ENCODE peak calls at places on chromosomes 5 and 9, in six cellular contexts. One of them, this sample, is unnamed. For H3K4me1, the result is how much of the 10 kb centered on the place peaks cover.

GRCh38 chr5:24065786-24066185 is 558.4 kb downstream of the PRDM9 start:
- DNase-seq in HAP-1: no peak
- DNase-seq in mucosa of descending colon: no peak
- DNase-seq in HCT116: no peak
- DNase-seq in small intestine: no peak
- DNase-seq in heart left ventricle: no peak
- DNase-seq in this sample: no peak

GRCh38 chr5:95102080-95102479 is 182.8 kb downstream of the MCTP1 start:
- DNase-seq in HAP-1: no peak
- DNase-seq in mucosa of descending colon: no peak
- DNase-seq in HCT116: no peak
- DNase-seq in small intestine: no peak
- DNase-seq in heart left ventricle: no peak
- DNase-seq in this sample: no peak

GRCh38 chr5:20601678-20602100 is 613.7 kb upstream of the CDH18 start:
- DNase-seq in HAP-1: peak
- DNase-seq in mucosa of descending colon: no peak
- DNase-seq in HCT116: no peak
- DNase-seq in small intestine: no peak
- DNase-seq in heart left ventricle: no peak
- DNase-seq in this sample: no peak

GRCh38 chr9:77848897-77849296 is 182.7 kb downstream of the GNAQ start:
- DNase-seq in HAP-1: no peak
- DNase-seq in mucosa of descending colon: peak
- DNase-seq in HCT116: no peak
- DNase-seq in small intestine: no peak
- DNase-seq in heart left ventricle: peak
- DNase-seq in this sample: no peak

GRCh38 chr5:83715316-83716060 is 5.2 kb downstream of the HAPLN1 start:
- DNase-seq in HAP-1: no peak
- DNase-seq in mucosa of descending colon: no peak
- DNase-seq in HCT116: no peak
- DNase-seq in small intestine: no peak
- DNase-seq in heart left ventricle: no peak
- DNase-seq in this sample: no peak

GRCh38 chr9:130073373-130073772 is 19.7 kb downstream of the GPR107 start:
- DNase-seq in HAP-1: no peak
- DNase-seq in mucosa of descending colon: no peak
- DNase-seq in HCT116: no peak
- DNase-seq in small intestine: no peak
- DNase-seq in heart left ventricle: peak
- DNase-seq in this sample: peak

GRCh38 chr9:37002413-37003217 is 31.5 kb downstream of the PAX5 start:
- DNase-seq in HAP-1: no peak
- DNase-seq in mucosa of descending colon: no peak
- DNase-seq in HCT116: no peak
- DNase-seq in small intestine: no peak
- DNase-seq in heart left ventricle: no peak
- DNase-seq in this sample: no peak

GRCh38 chr5:90911169-90911568 is 352.6 kb downstream of the ADGRV1 start:
- DNase-seq in HAP-1: no peak
- DNase-seq in mucosa of descending colon: no peak
- DNase-seq in HCT116: no peak
- DNase-seq in small intestine: no peak
- DNase-seq in heart left ventricle: no peak
- DNase-seq in this sample: no peak

GRCh38 chr9:16191691-16192402 is 639.0 kb downstream of the CCDC171 start:
- DNase-seq in HAP-1: peak
- DNase-seq in mucosa of descending colon: peak
- DNase-seq in HCT116: peak
- DNase-seq in small intestine: peak
- DNase-seq in heart left ventricle: peak
- DNase-seq in this sample: peak

GRCh38 chr9:24257726-24258125 is 288.0 kb downstream of the IZUMO3 start:
- DNase-seq in HAP-1: no peak
- DNase-seq in mucosa of descending colon: no peak
- DNase-seq in HCT116: no peak
- DNase-seq in small intestine: no peak
- DNase-seq in heart left ventricle: no peak
- DNase-seq in this sample: no peak

GRCh38 chr5:171692106-171692505 is 93.5 kb upstream of the SMIM23 start:
- DNase-seq in HAP-1: no peak
- DNase-seq in mucosa of descending colon: no peak
- DNase-seq in HCT116: no peak
- DNase-seq in small intestine: no peak
- DNase-seq in heart left ventricle: no peak
- DNase-seq in this sample: no peak

GRCh38 chr5:167639213-167639612 is 652.2 kb upstream of the WWC1 start:
- DNase-seq in HAP-1: no peak
- DNase-seq in mucosa of descending colon: no peak
- DNase-seq in HCT116: no peak
- DNase-seq in small intestine: no peak
- DNase-seq in heart left ventricle: no peak
- DNase-seq in this sample: peak

GRCh38 chr5:9381464-9381863 is 164.4 kb downstream of the SEMA5A start:
- DNase-seq in HAP-1: no peak
- DNase-seq in mucosa of descending colon: no peak
- DNase-seq in HCT116: no peak
- DNase-seq in small intestine: no peak
- DNase-seq in heart left ventricle: no peak
- DNase-seq in this sample: no peak

GRCh38 chr5:88872971-88873370 is 10.0 kb downstream of the MEF2C start:
- DNase-seq in HAP-1: no peak
- DNase-seq in mucosa of descending colon: no peak
- DNase-seq in HCT116: no peak
- DNase-seq in small intestine: no peak
- DNase-seq in heart left ventricle: no peak
- DNase-seq in this sample: no peak

GRCh38 chr5:109192543-109193281 is 217.1 kb downstream of the PJA2 start:
- DNase-seq in HAP-1: no peak
- DNase-seq in mucosa of descending colon: peak
- DNase-seq in HCT116: no peak
- DNase-seq in small intestine: peak
- DNase-seq in heart left ventricle: no peak
- DNase-seq in this sample: no peak

GRCh38 chr5:51028394-51028793 is 354.9 kb upstream of the ISL1 start:
- DNase-seq in HAP-1: no peak
- DNase-seq in mucosa of descending colon: no peak
- DNase-seq in HCT116: no peak
- DNase-seq in small intestine: no peak
- DNase-seq in heart left ventricle: no peak
- DNase-seq in this sample: no peak

GRCh38 chr5:116402235-116402634 is 172.4 kb downstream of the SEMA6A start:
- DNase-seq in HAP-1: peak
- DNase-seq in mucosa of descending colon: no peak
- DNase-seq in HCT116: no peak
- DNase-seq in small intestine: no peak
- DNase-seq in heart left ventricle: no peak
- DNase-seq in this sample: no peak

GRCh38 chr5:56202483-56202882 is 30.6 kb downstream of the ANKRD55 start:
- DNase-seq in HAP-1: no peak
- DNase-seq in mucosa of descending colon: no peak
- DNase-seq in HCT116: no peak
- DNase-seq in small intestine: no peak
- DNase-seq in heart left ventricle: no peak
- DNase-seq in this sample: peak

GRCh38 chr5:84383816-84384603 is 670 bp downstream of the EDIL3 start:
- DNase-seq in HAP-1: peak
- DNase-seq in mucosa of descending colon: peak
- DNase-seq in HCT116: no peak
- DNase-seq in small intestine: no peak
- DNase-seq in heart left ventricle: peak
- DNase-seq in this sample: peak

GRCh38 chr9:136922540-136922939 is 22.0 kb downstream of the FBXW5 start:
- DNase-seq in HAP-1: no peak
- DNase-seq in mucosa of descending colon: no peak
- DNase-seq in HCT116: no peak
- DNase-seq in small intestine: no peak
- DNase-seq in heart left ventricle: no peak
- DNase-seq in this sample: no peak

GRCh38 chr5:34007116-34007674 is 655 bp downstream of the AMACR start:
- DNase-seq in HAP-1: peak
- DNase-seq in mucosa of descending colon: no peak
- DNase-seq in HCT116: no peak
- DNase-seq in small intestine: peak
- DNase-seq in heart left ventricle: no peak
- DNase-seq in this sample: peak

GRCh38 chr9:21454149-21454548 is 13.9 kb downstream of the IFNA1 start:
- DNase-seq in HAP-1: no peak
- DNase-seq in mucosa of descending colon: no peak
- DNase-seq in HCT116: no peak
- DNase-seq in small intestine: peak
- DNase-seq in heart left ventricle: no peak
- DNase-seq in this sample: no peak

GRCh38 chr9:86344818-86345217 is 9.4 kb downstream of the TUT7 start:
- DNase-seq in HAP-1: no peak
- DNase-seq in mucosa of descending colon: no peak
- DNase-seq in HCT116: no peak
- DNase-seq in small intestine: no peak
- DNase-seq in heart left ventricle: no peak
- DNase-seq in this sample: no peak

DNA sequence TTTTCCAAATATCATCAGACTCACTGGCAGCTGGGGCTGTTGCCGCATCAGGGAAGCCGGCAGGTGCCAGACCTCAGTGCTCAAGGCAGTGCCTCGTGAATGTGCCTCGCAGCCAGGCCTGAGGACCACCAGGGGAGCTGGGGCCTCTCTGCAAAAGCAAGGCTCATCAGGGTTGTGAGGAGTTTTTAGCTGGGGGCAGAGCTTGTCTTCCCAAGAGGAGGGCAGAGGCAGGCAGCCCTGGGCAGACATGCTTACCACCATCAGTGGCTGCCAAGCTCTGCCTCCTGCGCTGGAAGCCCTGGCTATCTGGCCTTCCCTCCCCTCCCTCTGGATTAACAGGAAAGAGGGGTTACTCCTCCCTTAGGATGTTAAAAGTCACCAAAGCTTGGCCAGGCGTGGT is 8.8 kb upstream of the TBC1D9B start:
- DNase-seq in HAP-1: no peak
- DNase-seq in mucosa of descending colon: no peak
- DNase-seq in HCT116: no peak
- DNase-seq in small intestine: no peak
- DNase-seq in heart left ventricle: no peak
- DNase-seq in this sample: no peak
- H3K4me1 ChIP-seq in HAP-1: under half
- H3K4me1 ChIP-seq in mucosa of descending colon: under half
- H3K4me1 ChIP-seq in HCT116: under half
- H3K4me1 ChIP-seq in small intestine: under half
- H3K4me1 ChIP-seq in heart left ventricle: under half
- H3K4me1 ChIP-seq in this sample: under half

GRCh38 chr9:38063363-38063707 is 5.7 kb downstream of the SHB start:
- DNase-seq in HAP-1: no peak
- DNase-seq in mucosa of descending colon: no peak
- DNase-seq in HCT116: no peak
- DNase-seq in small intestine: no peak
- DNase-seq in heart left ventricle: no peak
- DNase-seq in this sample: no peak
- H3K4me1 ChIP-seq in HAP-1: under half
- H3K4me1 ChIP-seq in mucosa of descending colon: under half
- H3K4me1 ChIP-seq in HCT116: under half
- H3K4me1 ChIP-seq in small intestine: under half
- H3K4me1 ChIP-seq in heart left ventricle: half or more
- H3K4me1 ChIP-seq in this sample: under half

GRCh38 chr9:107472581-107473335 is 16.8 kb downstream of the KLF4 start:
- DNase-seq in HAP-1: peak
- DNase-seq in mucosa of descending colon: no peak
- DNase-seq in HCT116: no peak
- DNase-seq in small intestine: no peak
- DNase-seq in heart left ventricle: no peak
- DNase-seq in this sample: no peak
- H3K4me1 ChIP-seq in HAP-1: under half
- H3K4me1 ChIP-seq in mucosa of descending colon: under half
- H3K4me1 ChIP-seq in HCT116: under half
- H3K4me1 ChIP-seq in small intestine: under half
- H3K4me1 ChIP-seq in heart left ventricle: under half
- H3K4me1 ChIP-seq in this sample: under half

DNA sequence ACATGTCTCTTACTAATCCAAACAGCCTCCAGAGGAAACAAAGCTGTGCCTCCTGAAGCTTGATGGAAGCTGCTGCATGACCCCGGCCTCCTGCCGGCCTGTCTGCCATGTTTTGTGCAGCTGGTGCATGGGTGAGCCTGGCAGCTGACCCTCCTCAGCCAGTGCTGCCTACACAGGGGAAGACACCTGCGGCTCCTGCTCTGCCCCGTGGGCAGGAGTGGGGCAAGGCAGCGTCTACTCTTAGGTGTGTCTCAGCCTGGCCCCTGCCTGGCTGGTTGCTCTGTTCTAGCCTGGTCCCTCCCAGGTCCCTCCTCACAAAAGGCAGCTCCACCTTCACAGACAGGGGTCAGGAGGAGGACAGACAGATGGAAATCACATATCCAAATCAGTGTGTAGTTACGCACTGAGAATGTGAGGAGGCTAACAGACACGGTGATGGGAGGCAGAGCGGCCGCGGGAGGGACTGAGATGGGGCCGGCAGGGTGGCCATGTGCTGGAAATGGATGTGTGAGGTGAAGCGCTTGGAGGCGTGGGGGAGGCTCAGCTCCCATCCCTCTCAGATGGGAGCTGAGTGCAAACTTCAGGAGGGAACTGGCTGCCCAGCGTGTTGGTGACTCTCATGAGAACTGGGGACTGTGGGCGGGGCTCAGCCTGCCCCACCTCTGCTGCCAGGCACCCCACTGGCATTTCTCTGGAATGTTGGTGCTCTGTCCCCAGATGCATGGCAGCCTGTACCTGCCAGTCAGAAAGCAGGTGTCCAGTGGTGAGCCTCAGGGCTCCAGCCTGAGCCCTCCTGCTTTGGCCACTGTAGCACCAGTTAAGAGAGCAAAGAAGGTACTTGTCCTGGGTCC is 43.4 kb downstream of the PPARGC1B start:
- DNase-seq in HAP-1: no peak
- DNase-seq in mucosa of descending colon: no peak
- DNase-seq in HCT116: no peak
- DNase-seq in small intestine: no peak
- DNase-seq in heart left ventricle: no peak
- DNase-seq in this sample: no peak
- H3K4me1 ChIP-seq in HAP-1: under half
- H3K4me1 ChIP-seq in mucosa of descending colon: half or more
- H3K4me1 ChIP-seq in HCT116: under half
- H3K4me1 ChIP-seq in small intestine: under half
- H3K4me1 ChIP-seq in heart left ventricle: half or more
- H3K4me1 ChIP-seq in this sample: under half

GRCh38 chr5:66826263-66826662 is 230.1 kb downstream of the MAST4 start:
- DNase-seq in HAP-1: no peak
- DNase-seq in mucosa of descending colon: no peak
- DNase-seq in HCT116: no peak
- DNase-seq in small intestine: no peak
- DNase-seq in heart left ventricle: no peak
- DNase-seq in this sample: peak
- H3K4me1 ChIP-seq in HAP-1: under half
- H3K4me1 ChIP-seq in mucosa of descending colon: under half
- H3K4me1 ChIP-seq in HCT116: under half
- H3K4me1 ChIP-seq in small intestine: under half
- H3K4me1 ChIP-seq in heart left ventricle: under half
- H3K4me1 ChIP-seq in this sample: under half

This sample was measured in cardiac muscle cell.